ENCODE peak calls at places on chromosome 10, in four cellular contexts. One of them, this sample, is unnamed.
A peak's percentile ranks its signal among the peaks of the same experiment; 100 is the strongest.

GRCh38 chr10:44300666-44301649 is 83.9 kb downstream of the CXCL12 start:
- DNase-seq in HL-60: no peak
- DNase-seq in GM12878: peak; percentile 79
- DNase-seq in K562: no peak
- DNase-seq in this sample: no peak

GRCh38 chr10:44292390-44293002 is 92.4 kb downstream of the CXCL12 start:
- DNase-seq in HL-60: no peak
- DNase-seq in GM12878: no peak
- DNase-seq in K562: no peak
- DNase-seq in this sample: no peak

GRCh38 chr10:73586583-73586984 is 4.6 kb downstream of the USP54 start:
- DNase-seq in HL-60: peak; percentile 21
- DNase-seq in GM12878: no peak
- DNase-seq in K562: no peak
- DNase-seq in this sample: no peak

GRCh38 chr10:11225935-11226334 is 208.3 kb downstream of the CELF2 start:
- DNase-seq in HL-60: peak; percentile 84
- DNase-seq in GM12878: no peak
- DNase-seq in K562: peak; percentile 33
- DNase-seq in this sample: no peak

GRCh38 chr10:6987536-6987945 is 407.5 kb upstream of the PRKCQ start:
- DNase-seq in HL-60: no peak
- DNase-seq in GM12878: no peak
- DNase-seq in K562: no peak
- DNase-seq in this sample: no peak

GRCh38 chr10:111093741-111094380 is 17.0 kb downstream of the ADRA2A start:
- DNase-seq in HL-60: no peak
- DNase-seq in GM12878: no peak
- DNase-seq in K562: no peak
- DNase-seq in this sample: no peak

GRCh38 chr10:112813866-112814596 is 136.0 kb upstream of the TCF7L2 start:
- DNase-seq in HL-60: no peak
- DNase-seq in GM12878: no peak
- DNase-seq in K562: no peak
- DNase-seq in this sample: no peak

GRCh38 chr10:92305133-92306072 is 14.4 kb downstream of the MARCHF5 start:
- DNase-seq in HL-60: no peak
- DNase-seq in GM12878: no peak
- DNase-seq in K562: no peak
- DNase-seq in this sample: no peak

GRCh38 chr10:102401735-102402511 is 6.4 kb downstream of the NFKB2 start:
- DNase-seq in HL-60: no peak
- DNase-seq in GM12878: no peak
- DNase-seq in K562: no peak
- DNase-seq in this sample: no peak

GRCh38 chr10:37379991-37380390 is 254.6 kb downstream of the ANKRD30A start:
- DNase-seq in HL-60: no peak
- DNase-seq in GM12878: no peak
- DNase-seq in K562: no peak
- DNase-seq in this sample: no peak

GRCh38 chr10:75450062-75450429 is 18.6 kb downstream of the LRMDA start:
- DNase-seq in HL-60: no peak
- DNase-seq in GM12878: no peak
- DNase-seq in K562: no peak
- DNase-seq in this sample: no peak

GRCh38 chr10:68594405-68594804 is 34.3 kb downstream of the TET1 start:
- DNase-seq in HL-60: no peak
- DNase-seq in GM12878: no peak
- DNase-seq in K562: peak; percentile 35
- DNase-seq in this sample: no peak

GRCh38 chr10:45044290-45044689 is 43.6 kb downstream of the ZNF22 start:
- DNase-seq in HL-60: no peak
- DNase-seq in GM12878: no peak
- DNase-seq in K562: no peak
- DNase-seq in this sample: no peak

GRCh38 chr10:31723074-31723750 is 205.4 kb downstream of the ARHGAP12 start:
- DNase-seq in HL-60: no peak
- DNase-seq in GM12878: no peak
- DNase-seq in K562: no peak
- DNase-seq in this sample: no peak

GRCh38 chr10:6843477-6843876 is 263.4 kb upstream of the PRKCQ start:
- DNase-seq in HL-60: peak; percentile 43
- DNase-seq in GM12878: peak; percentile 1
- DNase-seq in K562: peak; percentile 15
- DNase-seq in this sample: no peak

GRCh38 chr10:114337510-114338462 is 66.5 kb downstream of the AFAP1L2 start:
- DNase-seq in HL-60: no peak
- DNase-seq in GM12878: peak; percentile 21
- DNase-seq in K562: no peak
- DNase-seq in this sample: no peak

GRCh38 chr10:98340946-98341345 is 73.0 kb upstream of the LOXL4 start:
- DNase-seq in HL-60: no peak
- DNase-seq in GM12878: no peak
- DNase-seq in K562: no peak
- DNase-seq in this sample: no peak

GRCh38 chr10:28790146-28790545 is 112.8 kb downstream of the BAMBI start:
- DNase-seq in HL-60: no peak
- DNase-seq in GM12878: no peak
- DNase-seq in K562: no peak
- DNase-seq in this sample: no peak

GRCh38 chr10:13803566-13804554 is 217.1 kb downstream of the PRPF18 start:
- DNase-seq in HL-60: no peak
- DNase-seq in GM12878: no peak
- DNase-seq in K562: no peak
- DNase-seq in this sample: no peak

GRCh38 chr10:93006435-93007039 is 54.1 kb upstream of the CYP26C1 start:
- DNase-seq in HL-60: peak; percentile 8
- DNase-seq in GM12878: no peak
- DNase-seq in K562: no peak
- DNase-seq in this sample: no peak

GRCh38 chr10:24483701-24484100 is 240.0 kb downstream of the ARHGAP21 start:
- DNase-seq in HL-60: no peak
- DNase-seq in GM12878: no peak
- DNase-seq in K562: no peak
- DNase-seq in this sample: no peak

GRCh38 chr10:119412244-119412750 is 130.2 kb downstream of the RGS10 start:
- DNase-seq in HL-60: no peak
- DNase-seq in GM12878: no peak
- DNase-seq in K562: no peak
- DNase-seq in this sample: no peak

GRCh38 chr10:35079763-35080162 is 10.4 kb downstream of the CUL2 start:
- DNase-seq in HL-60: no peak
- DNase-seq in GM12878: no peak
- DNase-seq in K562: no peak
- DNase-seq in this sample: no peak

GRCh38 chr10:129919358-129919757 is 44.7 kb downstream of the EBF3 start:
- DNase-seq in HL-60: no peak
- DNase-seq in GM12878: no peak
- DNase-seq in K562: no peak
- DNase-seq in this sample: no peak

GRCh38 chr10:109978481-109978880 is 29.3 kb upstream of the ADD3 start:
- DNase-seq in HL-60: peak; percentile 43
- DNase-seq in GM12878: no peak
- DNase-seq in K562: peak; percentile 45
- DNase-seq in this sample: no peak

GRCh38 chr10:12417341-12417740 is 68.0 kb downstream of the CAMK1D start:
- DNase-seq in HL-60: no peak
- DNase-seq in GM12878: no peak
- DNase-seq in K562: no peak
- DNase-seq in this sample: no peak

GRCh38 chr10:23362879-23363787 is 18.5 kb upstream of the C10orf67 start:
- DNase-seq in HL-60: no peak
- DNase-seq in GM12878: no peak
- DNase-seq in K562: no peak
- DNase-seq in this sample: no peak

GRCh38 chr10:104120903-104121484 is 977 bp upstream of the SFR1 start:
- DNase-seq in HL-60: peak; percentile 80
- DNase-seq in GM12878: peak; percentile 71
- DNase-seq in K562: peak; percentile 54
- DNase-seq in this sample: no peak
- TF ChIP-seq SPI1 in HL-60: no peak
- TF ChIP-seq SPI1 in GM12878: no peak
- TF ChIP-seq SPI1 in K562: no peak
- TF ChIP-seq SPI1 in this sample: no peak

DNA sequence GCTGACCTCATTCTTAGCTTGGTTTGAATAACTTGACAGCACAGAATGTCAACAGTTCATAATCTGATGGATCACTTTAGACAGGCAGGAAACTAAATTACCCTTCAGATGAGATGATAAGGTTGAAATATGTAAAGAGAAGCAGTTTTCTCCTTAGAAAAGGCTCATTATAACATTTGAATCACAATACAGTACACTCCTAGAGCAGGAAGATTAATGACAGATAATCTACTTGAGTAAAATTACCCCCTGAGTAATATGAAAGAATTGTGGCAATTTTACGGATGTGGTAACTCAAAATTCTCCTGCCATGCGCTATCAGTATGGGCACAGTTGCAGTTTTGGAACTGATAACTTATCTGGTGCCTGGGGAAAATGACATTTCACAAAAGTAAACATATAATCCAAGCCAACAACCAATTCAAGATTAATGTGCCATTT is 479.9 kb downstream of the KIF20B start:
- DNase-seq in HL-60: no peak
- DNase-seq in GM12878: no peak
- DNase-seq in K562: no peak
- DNase-seq in this sample: no peak
- TF ChIP-seq POLR2AphosphoS5 in HL-60: no peak
- TF ChIP-seq POLR2AphosphoS5 in GM12878: no peak
- TF ChIP-seq POLR2AphosphoS5 in K562: no peak
- TF ChIP-seq POLR2AphosphoS5 in this sample: no peak

DNA sequence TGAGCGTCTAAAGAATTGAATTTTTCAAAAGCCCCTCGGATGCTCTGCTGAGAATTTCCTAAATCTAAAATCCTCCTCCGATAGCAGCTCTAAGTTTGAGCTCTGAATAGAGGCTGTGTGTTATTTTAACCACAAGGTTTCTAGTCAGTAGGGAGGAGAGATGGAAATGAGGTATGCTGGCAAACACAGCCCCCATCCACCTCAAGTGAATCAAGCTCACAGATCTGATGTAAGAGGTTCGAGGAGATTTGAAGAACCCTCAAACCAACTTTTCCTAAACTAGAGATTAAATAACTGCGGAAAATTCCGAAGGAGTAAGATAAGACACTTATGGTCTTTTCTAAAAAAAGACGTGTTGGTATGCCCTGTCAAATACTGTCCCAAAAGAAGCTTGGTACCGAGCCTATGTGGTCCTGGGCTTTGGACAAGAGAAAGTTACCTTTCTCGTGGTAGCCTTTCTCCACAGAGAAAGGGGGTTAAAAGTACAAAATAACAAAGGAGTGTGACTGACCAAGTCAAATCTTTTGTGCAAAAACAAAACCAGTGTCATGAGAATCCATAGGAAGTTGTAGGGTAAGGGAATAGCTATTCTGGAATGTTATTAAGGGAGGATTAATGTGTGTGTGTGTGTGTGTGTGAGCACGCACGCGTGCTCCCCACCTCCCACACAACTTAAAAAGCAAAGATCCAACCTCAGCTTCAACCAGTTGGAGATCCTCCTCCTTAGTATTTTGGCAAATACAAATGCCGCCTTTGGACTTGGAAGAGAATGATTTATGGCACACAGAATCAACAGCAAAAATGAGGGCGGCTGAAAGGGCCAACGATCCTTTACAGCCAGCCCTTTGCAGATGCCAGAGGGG is 56.2 kb upstream of the JCAD start:
- DNase-seq in HL-60: no peak
- DNase-seq in GM12878: no peak
- DNase-seq in K562: no peak
- DNase-seq in this sample: no peak
- TF ChIP-seq SPI1 in HL-60: no peak
- TF ChIP-seq SPI1 in GM12878: no peak
- TF ChIP-seq SPI1 in K562: no peak
- TF ChIP-seq SPI1 in this sample: no peak

DNA sequence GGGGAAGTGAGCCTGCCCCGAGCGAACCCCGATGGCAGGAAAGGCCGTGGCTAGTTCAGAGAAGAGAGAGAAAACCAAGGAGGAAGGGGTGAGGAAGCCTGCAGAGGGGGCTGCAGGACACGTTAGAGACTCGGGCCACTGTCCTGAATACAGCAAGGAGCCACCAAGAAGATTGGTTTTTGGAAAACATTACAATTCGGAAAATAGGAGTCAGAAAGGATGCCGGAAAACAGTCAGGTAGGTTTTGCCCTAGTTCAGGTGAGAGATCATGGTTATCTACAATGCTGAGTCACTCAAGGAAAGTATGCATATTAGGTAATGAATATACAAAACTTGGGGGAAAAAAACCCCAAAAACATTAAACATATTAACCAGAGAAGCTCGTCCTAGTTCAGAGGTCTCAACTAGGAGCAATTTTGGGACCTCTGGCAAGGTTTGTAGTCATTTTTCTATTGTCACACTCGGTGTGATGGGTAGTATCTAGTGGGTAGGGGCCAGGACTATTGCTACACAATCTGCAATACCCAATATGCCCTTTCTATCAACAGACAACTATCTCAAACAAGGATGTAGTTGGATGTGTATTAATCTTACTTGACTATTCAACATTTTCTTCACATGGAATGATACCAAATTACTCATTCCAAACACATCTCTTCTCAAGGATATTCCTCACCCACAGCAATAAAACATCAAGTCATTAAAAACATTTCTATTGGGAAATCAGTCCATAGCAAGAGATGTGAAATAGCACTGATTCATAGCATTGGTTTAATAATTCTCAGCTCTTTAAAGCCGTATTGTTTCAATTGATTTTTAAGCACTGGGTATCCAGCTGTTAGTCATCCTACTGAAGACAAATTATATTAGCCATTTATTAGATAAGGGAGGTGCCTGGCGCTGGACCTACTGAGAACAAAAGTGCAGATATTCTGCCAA is 74.4 kb upstream of the RSU1 start:
- DNase-seq in HL-60: peak; percentile 35
- DNase-seq in GM12878: no peak
- DNase-seq in K562: peak; percentile 47
- DNase-seq in this sample: no peak
- TF ChIP-seq POLR2AphosphoS5 in HL-60: no peak
- TF ChIP-seq POLR2AphosphoS5 in GM12878: peak; percentile 47
- TF ChIP-seq POLR2AphosphoS5 in K562: peak; percentile 100
- TF ChIP-seq POLR2AphosphoS5 in this sample: peak; percentile 94

GRCh38 chr10:3935141-3935540 is 150.1 kb upstream of the KLF6 start:
- DNase-seq in HL-60: no peak
- DNase-seq in GM12878: peak; percentile 92
- DNase-seq in K562: no peak
- DNase-seq in this sample: peak; percentile 81
- TF ChIP-seq SPI1 in HL-60: no peak
- TF ChIP-seq SPI1 in GM12878: no peak
- TF ChIP-seq SPI1 in K562: no peak
- TF ChIP-seq SPI1 in this sample: no peak